ENCODE peak calls at places on chromosomes 12 and 14, in seven cellular contexts. H is WERI-Rb-1, M is GM23338, X is mucosa of descending colon, Y is IMR-90, U is choroid plexus epithelial cell, Q is suprapubic skin. C is an unnamed sample.

GRCh38 chr14:54048311-54048710 is 91.7 kb upstream of the BMP4 start:
- DNase-seq in Y (no peak), M (no peak), H (no peak), Q (no peak), X (peak; percentile 71), U (no peak), C (no peak)

GRCh38 chr12:75635606-75636444 is 124.4 kb upstream of the KRR1 start:
- DNase-seq in U (peak; percentile 99), Q (no peak), Y (peak; percentile 97), X (no peak), M (no peak), H (no peak), C (peak; percentile 22)

GRCh38 chr14:24848427-24848826 is 201.5 kb downstream of the STXBP6 start:
- DNase-seq in Q (no peak), M (no peak), U (peak; percentile 84), X (no peak), H (no peak), Y (peak; percentile 76), C (no peak)

GRCh38 chr12:106774808-106775524 is 484 bp downstream of the RIC8B start:
- DNase-seq in H (no peak), U (no peak), M (no peak), X (no peak), Y (no peak), Q (no peak), C (peak; percentile 38)

GRCh38 chr12:79119796-79120195 is 255.2 kb downstream of the SYT1 start:
- DNase-seq in Y (no peak), H (peak; percentile 24), X (no peak), U (peak; percentile 20), M (peak; percentile 90), Q (no peak), C (no peak)

GRCh38 chr14:101193845-101194355 is 290.4 kb upstream of the RTL1 start:
- DNase-seq in M (no peak), U (no peak), Y (no peak), X (no peak), Q (no peak), H (no peak), C (no peak)

GRCh38 chr14:70188608-70189540 is at the start of gene SLC8A3:
- DNase-seq in H (peak; percentile 57), U (peak; percentile 48), X (no peak), M (peak; percentile 69), Y (peak; percentile 37), Q (no peak), C (peak; percentile 74)

GRCh38 chr12:106144847-106145246 is 6.1 kb upstream of the NUAK1 start:
- DNase-seq in Y (peak; percentile 62), M (no peak), X (no peak), Q (no peak), H (no peak), U (peak; percentile 52), C (peak; percentile 32)

GRCh38 chr12:121872546-121873223 is 14.0 kb upstream of the HPD start:
- DNase-seq in M (no peak), X (peak; percentile 61), Q (no peak), Y (peak; percentile 99), H (peak; percentile 53), U (peak; percentile 91), C (no peak)

GRCh38 chr14:72610831-72611200 is 283.1 kb downstream of the DPF3 start:
- DNase-seq in X (no peak), H (no peak), Y (no peak), Q (peak; percentile 16), M (no peak), U (peak; percentile 53), C (no peak)

DNA sequence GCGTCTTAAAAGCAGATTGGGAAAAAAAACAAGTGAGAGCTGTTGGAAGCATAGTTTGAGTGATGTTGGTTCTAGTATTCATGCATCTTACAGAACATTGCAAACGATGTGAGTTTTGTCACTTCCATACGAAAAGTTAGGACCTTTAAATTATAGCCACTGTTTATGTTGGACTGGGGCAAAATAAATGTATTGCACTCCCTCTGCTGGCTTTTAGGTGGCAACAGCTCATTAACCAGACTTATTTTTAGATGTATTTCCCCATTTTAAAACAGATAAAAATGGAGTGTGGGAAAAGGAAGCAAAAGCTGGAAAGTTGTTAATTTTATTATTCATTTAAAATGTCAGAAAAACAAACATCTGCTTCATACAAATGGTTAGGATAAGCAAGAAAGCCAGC is 111.9 kb downstream of the LGR5 start:
- DNase-seq in X (no peak), H (no peak), M (peak; percentile 26), U (peak; percentile 58), Y (peak; percentile 15), Q (no peak), C (no peak)
- TF ChIP-seq CTCF in X (no peak), H (peak; percentile 37), M (peak; percentile 59), U (peak; percentile 59), Y (peak; percentile 53), Q (no peak), C (peak; percentile 27)

GRCh38 chr14:57530571-57530970 is 36.9 kb upstream of the CCDC198 start:
- DNase-seq in H (no peak), M (no peak), X (no peak), U (no peak), Y (no peak), Q (no peak), C (no peak)

GRCh38 chr14:57526942-57527341 is 33.3 kb upstream of the CCDC198 start:
- DNase-seq in H (peak; percentile 18), Q (no peak), X (no peak), M (peak; percentile 80), U (no peak), Y (no peak), C (no peak)
- TF ChIP-seq CTCF in H (peak; percentile 30), Q (no peak), X (no peak), M (peak; percentile 80), U (no peak), Y (no peak), C (no peak)

GRCh38 chr12:6902448-6902847 is 2.2 kb upstream of the LRRC23 start:
- DNase-seq in H (peak; percentile 42), Q (no peak), Y (no peak), U (no peak), M (no peak), X (no peak), C (no peak)

GRCh38 chr12:6899837-6900519 is 4.6 kb upstream of the LRRC23 start:
- DNase-seq in H (no peak), Q (no peak), M (peak; percentile 70), Y (peak; percentile 38), U (peak; percentile 48), X (peak; percentile 85), C (no peak)

GRCh38 chr12:6905414-6906040 is 905 bp downstream of the LRRC23 start:
- DNase-seq in Q (no peak), M (no peak), U (no peak), Y (no peak), X (no peak), H (no peak), C (no peak)

GRCh38 chr12:6903712-6904111 is 910 bp upstream of the LRRC23 start:
- DNase-seq in Q (no peak), M (peak; percentile 31), X (no peak), H (no peak), U (no peak), Y (no peak), C (no peak)

DNA sequence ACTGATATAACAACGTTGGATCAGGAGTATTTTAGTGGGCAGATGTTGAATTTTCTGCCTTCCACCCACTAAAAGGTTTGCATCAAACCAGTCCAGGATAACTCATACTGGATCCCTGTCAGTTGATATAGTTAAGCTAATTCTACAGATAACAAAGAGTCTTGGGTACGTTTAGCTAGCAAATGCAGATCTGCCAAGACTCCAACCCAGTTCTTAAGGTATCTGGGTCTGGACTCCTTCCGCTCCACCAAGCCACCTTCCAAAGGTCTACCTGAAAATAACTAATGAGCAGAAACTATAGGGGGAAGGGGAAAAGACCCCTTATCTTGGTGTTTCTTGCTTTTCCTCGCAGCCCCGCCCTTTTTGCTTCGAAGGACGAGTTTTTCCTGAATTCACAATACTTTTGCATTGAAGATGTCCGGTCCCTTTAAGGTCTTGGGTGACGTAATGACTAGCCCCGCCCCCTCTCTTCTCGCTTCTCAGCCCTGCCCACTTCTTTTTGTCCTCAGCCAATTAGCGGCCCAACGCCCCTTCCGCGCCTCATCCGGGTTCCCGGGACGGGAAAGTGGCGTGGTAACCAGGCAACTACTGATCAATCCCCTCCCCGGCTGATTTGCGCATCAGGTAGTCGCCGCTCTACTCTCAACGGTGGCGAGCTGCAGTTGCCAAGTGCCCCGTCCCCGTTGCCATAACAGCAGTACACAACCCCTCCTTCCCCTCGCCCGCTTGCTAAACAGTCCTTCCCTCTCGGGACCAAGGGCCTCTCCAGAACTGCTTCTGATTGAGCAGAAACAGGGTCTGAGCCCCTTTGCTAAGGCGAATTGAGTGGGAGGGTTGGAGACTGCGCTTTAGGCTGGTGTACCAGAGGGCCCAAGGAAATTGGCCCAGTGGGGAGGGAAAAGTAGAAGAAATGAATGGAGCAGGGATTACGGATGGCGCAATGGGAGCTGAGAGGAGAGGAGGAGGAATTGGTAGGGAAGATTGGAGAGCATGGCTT is at the start of gene LRRC23:
- DNase-seq in Q (peak; percentile 99), H (peak; percentile 97), M (peak; percentile 100), Y (peak; percentile 93), X (peak; percentile 98), U (peak; percentile 96), C (peak; percentile 95)
- TF ChIP-seq CTCF in Q (no peak), H (no peak), M (no peak), Y (no peak), X (no peak), U (no peak), C (no peak)

GRCh38 chr12:108098374-108098773 is 30.7 kb upstream of the WSCD2 start:
- DNase-seq in Q (peak; percentile 50), Y (no peak), H (no peak), M (no peak), U (no peak), X (no peak), C (no peak)

GRCh38 chr12:108097160-108097911 is 31.8 kb upstream of the WSCD2 start:
- DNase-seq in U (no peak), Y (no peak), H (no peak), M (no peak), X (no peak), Q (peak; percentile 76), C (no peak)

GRCh38 chr12:108099778-108100177 is 29.3 kb upstream of the WSCD2 start:
- DNase-seq in X (no peak), Y (no peak), M (no peak), H (no peak), U (no peak), Q (no peak), C (no peak)

GRCh38 chr12:108101605-108102175 is 27.4 kb upstream of the WSCD2 start:
- DNase-seq in Q (peak; percentile 67), Y (no peak), X (no peak), M (no peak), U (no peak), H (no peak), C (no peak)

GRCh38 chr12:108099085-108099484 is 30.0 kb upstream of the WSCD2 start:
- DNase-seq in Y (no peak), Q (peak; percentile 4), U (peak; percentile 19), X (no peak), H (no peak), M (peak; percentile 38), C (no peak)
- TF ChIP-seq CTCF in Y (no peak), Q (no peak), U (peak; percentile 44), X (no peak), H (peak; percentile 8), M (peak; percentile 67), C (no peak)

GRCh38 chr12:50222275-50222783 is 55.2 kb upstream of the CERS5 start:
- DNase-seq in Q (peak; percentile 82), Y (peak; percentile 95), X (no peak), M (peak; percentile 80), H (peak; percentile 43), U (peak; percentile 96), C (peak; percentile 50)
- TF ChIP-seq CTCF in Q (peak; percentile 32), Y (peak; percentile 41), X (no peak), M (peak; percentile 19), H (no peak), U (peak; percentile 69), C (no peak)

GRCh38 chr14:104879201-104879982 is 14.3 kb downstream of the CEP170B start:
- DNase-seq in U (no peak), M (no peak), X (peak; percentile 24), H (peak; percentile 92), Q (no peak), Y (no peak), C (no peak)
- TF ChIP-seq CTCF in U (no peak), M (no peak), X (no peak), H (peak; percentile 41), Q (no peak), Y (no peak), C (no peak)

C was measured in GM10248.